ENCODE peak calls at places on chromosomes 7 and 10, in six cellular contexts. L, J, V, B, T and E are unnamed samples.
A peak's percentile ranks its signal among the peaks of the same experiment; 100 is the strongest.

GRCh38 chr7:70637726-70638125 is 494.2 kb upstream of the GALNT17 start:
- DNase-seq in V (no peak), B (no peak), L (no peak), T (no peak), J (no peak), E (no peak)

GRCh38 chr10:70354566-70355233 is 27.7 kb downstream of the LRRC20 start:
- DNase-seq in J (no peak), L (no peak), T (no peak), V (no peak), B (no peak), E (no peak)

GRCh38 chr10:126278846-126279245 is 109.4 kb downstream of the ADAM12 start:
- DNase-seq in T (no peak), B (no peak), L (no peak), J (no peak), V (no peak), E (no peak)

GRCh38 chr7:157987906-157988305 is 599.7 kb downstream of the PTPRN2 start:
- DNase-seq in V (no peak), T (no peak), J (no peak), B (no peak), L (no peak), E (no peak)

GRCh38 chr10:103053659-103054581 is 135.8 kb downstream of the CNNM2 start:
- DNase-seq in J (peak; percentile 51), L (peak; percentile 36), B (peak; percentile 54), T (no peak), V (peak; percentile 32), E (peak; percentile 38)

GRCh38 chr10:79552143-79552542 is 8.1 kb downstream of the SFTPA2 start:
- DNase-seq in V (no peak), B (no peak), T (no peak), J (no peak), L (no peak), E (no peak)

GRCh38 chr10:33669861-33670385 is 335.5 kb upstream of the NRP1 start:
- DNase-seq in T (no peak), B (no peak), V (no peak), J (no peak), L (no peak), E (no peak)

GRCh38 chr10:92972066-92972870 is 88.3 kb upstream of the CYP26C1 start:
- DNase-seq in V (no peak), L (no peak), B (peak; percentile 76), J (no peak), T (no peak), E (no peak)

GRCh38 chr7:37408885-37409248 is 39.8 kb downstream of the ELMO1 start:
- DNase-seq in L (no peak), J (no peak), B (no peak), V (no peak), T (no peak), E (no peak)

GRCh38 chr7:17530741-17531417 is 232.4 kb downstream of the AHR start:
- DNase-seq in L (no peak), V (no peak), B (no peak), T (no peak), J (no peak), E (no peak)

GRCh38 chr7:22485189-22485588 is 14.8 kb downstream of the STEAP1B start:
- DNase-seq in T (no peak), V (no peak), L (no peak), J (no peak), B (no peak), E (no peak)

GRCh38 chr10:133079836-133080682 is 7.7 kb upstream of the ADGRA1 start:
- DNase-seq in V (no peak), T (no peak), J (no peak), B (no peak), L (no peak), E (no peak)

GRCh38 chr10:119301397-119301796 is 94.0 kb downstream of the GRK5 start:
- DNase-seq in B (no peak), V (no peak), T (no peak), L (no peak), J (peak; percentile 72), E (no peak)

GRCh38 chr10:14774797-14775196 is at the start of gene FAM107B:
- DNase-seq in T (no peak), B (no peak), L (no peak), J (no peak), V (no peak), E (no peak)

GRCh38 chr10:71542476-71542875 is 145.8 kb downstream of the CDH23 start:
- DNase-seq in L (no peak), V (no peak), J (no peak), T (no peak), B (no peak), E (no peak)

GRCh38 chr10:27736396-27736795 is 9.2 kb downstream of the MKX start:
- DNase-seq in L (no peak), T (no peak), B (no peak), J (no peak), V (no peak), E (no peak)